ENCODE peak calls at places on chromosomes 7 and 10, in five cellular contexts. M is RWPE1, H is PC-3, O is SK-N-SH, I is cardiac muscle cell. N is an unnamed sample.

GRCh38 chr10:44827431-44828006 is 83.6 kb upstream of the TMEM72 start:
- DNase-seq in M (no peak), H (no peak), O (no peak), I (no peak), N (no peak)

GRCh38 chr10:71878327-71879034 is 27.4 kb upstream of the PSAP start:
- DNase-seq in M (no peak), I (no peak), O (no peak), H (no peak), N (peak; percentile 31)

GRCh38 chr7:4416436-4417092 is 265.5 kb upstream of the FOXK1 start:
- DNase-seq in M (peak; percentile 21), O (peak; percentile 72), H (no peak), I (no peak), N (no peak)

GRCh38 chr7:134552105-134552504 is 3.2 kb downstream of the AKR1B15 start:
- DNase-seq in O (no peak), H (no peak), M (no peak), I (peak; percentile 29), N (peak; percentile 70)

GRCh38 chr10:106519376-106520035 is 645.0 kb downstream of the SORCS1 start:
- DNase-seq in H (no peak), I (peak; percentile 3), M (no peak), O (no peak), N (no peak)

GRCh38 chr10:132172091-132173066 is 14.4 kb upstream of the DPYSL4 start:
- DNase-seq in O (no peak), M (no peak), H (no peak), I (no peak), N (no peak)

GRCh38 chr7:148611692-148612091 is 21.1 kb downstream of the C7orf33 start:
- DNase-seq in O (no peak), I (no peak), M (no peak), H (no peak), N (peak; percentile 78)

GRCh38 chr7:32427769-32428291 is 62.4 kb downstream of the LSM5 start:
- DNase-seq in H (peak; percentile 58), O (peak; percentile 70), I (peak; percentile 95), M (peak; percentile 78), N (peak; percentile 99)

GRCh38 chr10:59435707-59436106 is 73.4 kb upstream of the FAM13C start:
- DNase-seq in O (no peak), I (no peak), M (no peak), H (no peak), N (peak; percentile 4)

GRCh38 chr10:118912961-118913360 is 116.6 kb upstream of the NANOS1 start:
- DNase-seq in H (no peak), I (no peak), M (no peak), O (no peak), N (no peak)

GRCh38 chr10:95475003-95475383 is 86.2 kb downstream of the SORBS1 start:
- DNase-seq in H (no peak), O (no peak), M (no peak), I (no peak), N (no peak)

GRCh38 chr10:11328264-11329054 is 283.0 kb downstream of the USP6NL start:
- DNase-seq in I (no peak), O (no peak), M (no peak), H (no peak), N (peak; percentile 16)

GRCh38 chr7:2028733-2029132 is 204.0 kb downstream of the MAD1L1 start:
- DNase-seq in I (no peak), M (no peak), O (peak; percentile 15), H (no peak), N (no peak)

GRCh38 chr10:76176166-76176550 is 744.7 kb downstream of the LRMDA start:
- DNase-seq in O (no peak), I (no peak), M (no peak), H (no peak), N (no peak)

GRCh38 chr10:102322914-102323313 is 72.6 kb upstream of the NFKB2 start:
- DNase-seq in O (no peak), H (no peak), I (no peak), M (no peak), N (no peak)

GRCh38 chr10:2791774-2792443 is 275.4 kb upstream of the PFKP start:
- DNase-seq in O (no peak), I (no peak), H (no peak), M (no peak), N (no peak)

GRCh38 chr7:22182139-22182538 is 174.8 kb downstream of the RAPGEF5 start:
- DNase-seq in H (no peak), M (no peak), O (no peak), I (no peak), N (no peak)

GRCh38 chr7:108455524-108455832 is 758 bp downstream of the NRCAM start:
- DNase-seq in O (no peak), M (peak; percentile 3), I (no peak), H (no peak), N (no peak)

GRCh38 chr7:96093435-96093834 is 228.5 kb downstream of the SLC25A13 start:
- DNase-seq in O (no peak), I (no peak), M (peak; percentile 44), H (peak; percentile 84), N (no peak)

GRCh38 chr7:23981758-23982157 is 271.7 kb downstream of the STK31 start:
- DNase-seq in O (no peak), I (no peak), M (no peak), H (no peak), N (no peak)

GRCh38 chr7:151113344-151114150 is 27.3 kb downstream of the AGAP3 start:
- DNase-seq in O (peak; percentile 97), I (peak; percentile 76), M (peak; percentile 69), H (peak; percentile 88), N (peak; percentile 79)

GRCh38 chr7:143043391-143043790 is 8.8 kb upstream of the OR6V1 start:
- DNase-seq in M (no peak), O (no peak), I (no peak), H (no peak), N (no peak)

GRCh38 chr10:98414932-98415709 is at the start of gene PYROXD2:
- DNase-seq in I (peak; percentile 93), H (peak; percentile 91), O (peak; percentile 88), M (peak; percentile 99), N (peak; percentile 84)

GRCh38 chr7:105141068-105141467 is 127.1 kb downstream of the KMT2E start:
- DNase-seq in H (peak; percentile 27), O (peak; percentile 66), I (peak; percentile 51), M (peak; percentile 25), N (peak; percentile 78)

GRCh38 chr10:79345241-79346011 is 1.8 kb upstream of the PPIF start:
- DNase-seq in H (no peak), M (no peak), O (no peak), I (peak; percentile 18), N (no peak)

GRCh38 chr10:308572-309085 is 173.4 kb downstream of the ZMYND11 start:
- DNase-seq in M (no peak), H (no peak), O (no peak), I (no peak), N (no peak)

GRCh38 chr10:109393425-109393824 is 529.9 kb downstream of the XPNPEP1 start:
- DNase-seq in H (no peak), I (no peak), M (no peak), O (no peak), N (peak; percentile 33)

GRCh38 chr10:90813592-90814365 is 44.1 kb downstream of the HTR7 start:
- DNase-seq in I (no peak), H (no peak), M (no peak), O (no peak), N (peak; percentile 11)

GRCh38 chr10:86349474-86349873 is 17.1 kb downstream of the GRID1 start:
- DNase-seq in O (peak; percentile 70), I (peak; percentile 78), M (no peak), H (no peak), N (peak; percentile 89)

GRCh38 chr7:138001529-138002095 is at the start of gene CREB3L2:
- DNase-seq in I (peak; percentile 92), H (peak; percentile 32), M (no peak), O (peak; percentile 72), N (peak; percentile 87)

GRCh38 chr7:93044147-93044810 is 73.5 kb downstream of the SAMD9 start:
- DNase-seq in M (peak; percentile 36), I (no peak), O (no peak), H (peak; percentile 27), N (peak; percentile 61)

GRCh38 chr10:74047304-74047703 is 49.4 kb downstream of the VCL start:
- DNase-seq in O (no peak), I (no peak), M (no peak), H (no peak), N (no peak)

GRCh38 chr10:110278562-110278961 is 26.2 kb downstream of the SMNDC1 start:
- DNase-seq in I (no peak), O (no peak), H (no peak), M (no peak), N (no peak)

GRCh38 chr7:75957021-75957736 is 37.2 kb downstream of the TMEM120A start:
- DNase-seq in O (no peak), I (peak; percentile 54), H (no peak), M (no peak), N (peak; percentile 78)

GRCh38 chr10:95755511-95756004 is 405 bp upstream of the ENTPD1 start:
- DNase-seq in M (no peak), O (no peak), H (peak; percentile 16), I (peak; percentile 13), N (peak; percentile 83)

DNA sequence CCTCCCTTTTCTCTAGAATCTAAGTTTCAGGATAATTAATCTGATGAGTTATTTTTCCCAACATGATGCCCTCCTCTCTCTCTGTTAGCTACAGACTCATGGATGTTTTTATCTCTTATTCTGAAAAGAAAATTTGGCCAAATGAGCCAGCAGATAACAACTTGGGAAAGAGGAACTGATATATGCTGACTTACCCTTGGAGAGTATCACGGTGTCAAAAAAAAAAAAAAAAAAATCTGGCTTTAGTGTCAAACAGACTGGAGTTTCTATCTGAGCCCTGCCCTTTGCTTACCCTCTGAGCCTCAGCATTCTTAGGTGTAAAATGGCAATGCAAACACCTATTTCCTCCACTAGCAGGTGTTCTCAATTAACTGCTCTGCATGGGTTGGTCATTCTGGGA is 190.4 kb downstream of the AHR start:
- DNase-seq in O (no peak), M (no peak), H (no peak), I (no peak), N (no peak)
- H3K27ac ChIP-seq in O (no peak overlapping the region), M (no peak overlapping the region), H (no peak overlapping the region), I (no peak overlapping the region), N (no peak overlapping the region)

GRCh38 chr10:50470345-50470744 is 153.4 kb downstream of the SGMS1 start:
- DNase-seq in M (no peak), O (no peak), H (peak; percentile 50), I (peak; percentile 19), N (peak; percentile 18)
- H3K27ac ChIP-seq in M (no peak overlapping the region), O (no peak overlapping the region), H (peak overlapping the region; percentile 88), I (no peak overlapping the region), N (peak overlapping the region; percentile 86)

DNA sequence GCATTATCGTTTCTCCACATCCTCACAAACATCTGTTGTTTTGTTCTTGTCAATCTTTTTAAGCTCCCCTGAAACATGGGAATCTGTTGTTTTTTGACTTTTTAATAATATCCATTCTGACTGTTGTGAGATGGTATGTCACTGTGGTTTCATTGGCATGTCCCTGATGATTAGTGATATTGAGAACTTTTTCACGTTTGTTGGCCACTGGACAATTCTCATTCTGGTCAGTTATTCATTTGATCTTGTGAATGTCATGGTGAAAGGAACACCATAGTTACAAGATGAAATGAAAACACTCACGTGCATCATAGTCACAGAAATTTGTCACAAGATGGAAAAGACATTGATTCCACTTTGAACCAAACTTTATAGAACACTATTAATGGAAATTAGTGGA is 20.5 kb upstream of the SGCE start:
- DNase-seq in M (no peak), H (no peak), O (no peak), I (no peak), N (no peak)
- H3K27ac ChIP-seq in M (no peak overlapping the region), H (no peak overlapping the region), O (no peak overlapping the region), I (no peak overlapping the region), N (no peak overlapping the region)

GRCh38 chr7:27170936-27171635 is 3.0 kb downstream of the HOXA10 start:
- DNase-seq in M (no peak), H (peak; percentile 63), I (no peak), O (no peak), N (peak; percentile 44)
- H3K27ac ChIP-seq in M (peak overlapping the region; percentile 95), H (peak overlapping the region; percentile 97), I (no peak overlapping the region), O (no peak overlapping the region), N (no peak overlapping the region)

N was measured in GM23338.